ENCODE peak calls at places on chromosomes 3 and 15, in six cellular contexts. D is upper lobe of left lung, K is GM12878, Q is H1, S is sigmoid colon, C is stomach. G is an unnamed sample.

GRCh38 chr3:124246949-124247348 is 255.0 kb upstream of the ROPN1 start:
- DNase-seq in D (no peak), K (no peak), Q (no peak), S (no peak), C (no peak), G (peak)

GRCh38 chr15:67945951-67946700 is 106.3 kb upstream of the RNU6-1 start:
- DNase-seq in D (no peak), K (no peak), Q (peak), S (no peak), C (no peak), G (peak)

GRCh38 chr15:99123706-99124451 is 19.0 kb downstream of the SYNM start:
- DNase-seq in D (peak), K (no peak), Q (no peak), S (peak), C (peak), G (peak)

GRCh38 chr15:81327526-81327925 is 3.6 kb upstream of the STARD5 start:
- DNase-seq in D (no peak), K (no peak), Q (no peak), S (no peak), C (no peak), G (no peak)

GRCh38 chr15:68375716-68376220 is 56.2 kb downstream of the ITGA11 start:
- DNase-seq in D (no peak), K (no peak), Q (no peak), S (peak), C (peak), G (no peak)

GRCh38 chr3:51434746-51435323 is 43.8 kb downstream of the RBM15B start:
- DNase-seq in D (no peak), K (peak), Q (no peak), S (no peak), C (peak), G (peak)

GRCh38 chr3:139970526-139970925 is 35.5 kb downstream of the CLSTN2 start:
- DNase-seq in D (no peak), K (no peak), Q (no peak), S (no peak), C (no peak), G (no peak)

GRCh38 chr3:37052860-37053259 is 59.5 kb downstream of the MLH1 start:
- DNase-seq in D (no peak), K (no peak), Q (no peak), S (no peak), C (peak), G (no peak)

GRCh38 chr3:29922990-29923746 is 642.3 kb downstream of the RBMS3 start:
- DNase-seq in D (no peak), K (no peak), Q (peak), S (peak), C (no peak), G (no peak)

GRCh38 chr15:79562538-79563298 is 130.6 kb downstream of the MINAR1 start:
- DNase-seq in D (no peak), K (no peak), Q (no peak), S (no peak), C (no peak), G (no peak)

GRCh38 chr15:62112051-62112450 is 45.3 kb downstream of the C2CD4A start:
- DNase-seq in D (no peak), K (no peak), Q (no peak), S (no peak), C (no peak), G (no peak)

GRCh38 chr3:29335438-29335837 is 54.6 kb downstream of the RBMS3 start:
- DNase-seq in D (no peak), K (no peak), Q (no peak), S (peak), C (peak), G (peak)

GRCh38 chr15:68447976-68448755 is 16.2 kb upstream of the ITGA11 start:
- DNase-seq in D (no peak), K (no peak), Q (no peak), S (no peak), C (no peak), G (no peak)

GRCh38 chr3:154122096-154122911 is 1.1 kb downstream of the ARHGEF26 start:
- DNase-seq in D (peak), K (no peak), Q (no peak), S (peak), C (no peak), G (peak)

GRCh38 chr3:154121236-154122095 is at the start of gene ARHGEF26:
- DNase-seq in D (peak), K (no peak), Q (peak), S (peak), C (peak), G (peak)

GRCh38 chr3:154125378-154126030 is 4.3 kb downstream of the ARHGEF26 start:
- DNase-seq in D (no peak), K (no peak), Q (no peak), S (no peak), C (no peak), G (peak)

GRCh38 chr3:154120903-154121235 is 321 bp upstream of the ARHGEF26 start:
- DNase-seq in D (no peak), K (no peak), Q (no peak), S (no peak), C (no peak), G (no peak)

GRCh38 chr3:154122912-154123559 is 1.8 kb downstream of the ARHGEF26 start:
- DNase-seq in D (no peak), K (no peak), Q (no peak), S (no peak), C (no peak), G (no peak)
- H3K27ac ChIP-seq in D (peak), K (no peak), Q (no peak), S (peak), C (peak), G (no peak)

GRCh38 chr3:42772670-42773408 is at the start of gene CCDC13:
- DNase-seq in D (peak), K (peak), Q (peak), S (peak), C (peak), G (peak)
- TF ChIP-seq EP300 in D (no peak), K (no peak), Q (peak), S (no peak), C (no peak), G (no peak)

DNA sequence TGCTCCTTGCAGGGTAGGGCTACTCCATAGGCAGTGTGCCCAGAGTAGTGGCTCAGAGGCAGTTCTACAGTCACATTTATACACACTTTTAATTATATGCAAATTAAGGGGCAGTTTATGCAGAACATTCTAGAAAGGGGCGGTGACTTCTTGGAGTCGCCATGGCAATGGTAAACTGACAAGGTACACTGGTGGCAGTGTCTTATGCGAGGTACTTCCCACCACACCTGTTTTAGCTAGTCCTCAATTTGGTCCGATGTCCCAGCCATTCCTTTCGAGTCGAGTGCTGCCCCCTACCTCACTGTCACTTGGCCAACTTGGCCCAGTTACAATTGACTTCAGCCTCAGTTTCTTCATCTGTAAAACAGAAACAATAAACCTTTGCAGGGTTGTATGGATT is 3.8 kb upstream of the IRAK2 start:
- DNase-seq in D (no peak), K (no peak), Q (no peak), S (no peak), C (no peak), G (peak)
- H3K27ac ChIP-seq in D (no peak), K (no peak), Q (no peak), S (no peak), C (no peak), G (no peak)

DNA sequence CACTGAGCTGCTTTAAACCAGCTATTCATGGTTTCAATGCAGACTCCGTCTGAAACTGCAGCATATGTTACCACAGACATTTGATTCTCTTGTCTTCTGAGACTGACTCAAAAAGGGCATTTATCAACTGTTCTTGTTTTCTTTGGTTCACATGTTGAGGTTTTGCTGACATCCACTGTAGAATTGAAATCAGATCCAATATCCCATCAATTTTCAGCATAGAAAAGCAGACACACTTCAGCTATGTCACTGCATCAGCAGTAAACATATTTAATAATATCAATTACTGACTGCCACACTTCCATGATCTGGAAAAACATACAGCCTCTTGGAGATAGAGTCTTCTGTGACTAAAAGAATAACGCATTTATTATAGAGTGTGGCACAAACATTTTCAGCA is 659.4 kb downstream of the ROBO2 start:
- DNase-seq in D (no peak), K (no peak), Q (no peak), S (no peak), C (no peak), G (no peak)
- TF ChIP-seq EP300 in D (no peak), K (no peak), Q (no peak), S (no peak), C (no peak), G (no peak)

G was measured in A549.